ENCODE peak calls at places on chromosomes 3 and 15, in eight cellular contexts. S is neuronal stem cell, O is spleen, T is left ventricle myocardium inferior, R is GM23248, X is psoas muscle, V is breast epithelium, N is mammary epithelial cell. A is an unnamed sample.

GRCh38 chr3:77381426-77381825 is 341.5 kb downstream of the ROBO2 start:
- DNase-seq in V (no peak), O (no peak), T (no peak), S (no peak), X (no peak), R (no peak), N (no peak), A (no peak)

GRCh38 chr3:61841111-61841845 is 279.9 kb downstream of the PTPRG start:
- DNase-seq in N (no peak), V (no peak), T (no peak), X (no peak), S (no peak), O (no peak), R (peak; percentile 20), A (no peak)

GRCh38 chr3:58214484-58215316 is 3.9 kb upstream of the DNASE1L3 start:
- DNase-seq in X (no peak), R (peak; percentile 63), O (peak; percentile 88), S (no peak), V (no peak), T (no peak), N (peak; percentile 100), A (no peak)

GRCh38 chr3:60555704-60556340 is 695.4 kb downstream of the FHIT start:
- DNase-seq in O (no peak), N (peak; percentile 80), R (peak; percentile 64), V (no peak), S (peak; percentile 58), T (no peak), X (no peak), A (no peak)

GRCh38 chr3:98812851-98813374 is 49.8 kb downstream of the ST3GAL6 start:
- DNase-seq in R (peak; percentile 60), S (no peak), V (no peak), O (no peak), N (no peak), X (no peak), T (no peak), A (no peak)

GRCh38 chr15:91308855-91309254 is 208.8 kb downstream of the SV2B start:
- DNase-seq in R (no peak), V (no peak), X (no peak), O (no peak), S (no peak), N (no peak), T (no peak), A (no peak)

GRCh38 chr15:33135355-33135781 is 59.1 kb downstream of the FMN1 start:
- DNase-seq in X (peak; percentile 64), S (no peak), O (no peak), N (no peak), V (no peak), R (peak; percentile 61), T (no peak), A (no peak)

GRCh38 chr3:47896736-47897135 is 93.8 kb downstream of the DHX30 start:
- DNase-seq in X (no peak), O (no peak), V (no peak), R (no peak), T (no peak), N (no peak), S (no peak), A (no peak)

GRCh38 chr3:45002680-45003079 is 23.4 kb upstream of the CLEC3B start:
- DNase-seq in X (no peak), T (no peak), O (no peak), R (no peak), N (no peak), S (no peak), V (no peak), A (no peak)

GRCh38 chr3:53109190-53109589 is 21.0 kb downstream of the RFT1 start:
- DNase-seq in X (no peak), N (peak; percentile 96), S (no peak), T (no peak), V (no peak), R (peak; percentile 89), O (no peak), A (no peak)

GRCh38 chr15:29207027-29207757 is 62.4 kb downstream of the NSMCE3 start:
- DNase-seq in T (no peak), O (no peak), V (no peak), X (no peak), R (no peak), N (no peak), S (no peak), A (no peak)

GRCh38 chr3:46386206-46386605 is 15.5 kb downstream of the CCR5 start:
- DNase-seq in O (no peak), X (no peak), T (no peak), R (peak; percentile 65), V (no peak), S (no peak), N (peak; percentile 99), A (no peak)

GRCh38 chr3:52082951-52083350 is 26.6 kb upstream of the DUSP7 start:
- DNase-seq in V (no peak), N (no peak), R (no peak), T (no peak), S (no peak), O (no peak), X (peak; percentile 7), A (no peak)

GRCh38 chr3:71908001-71908400 is 123.1 kb upstream of the PROK2 start:
- DNase-seq in T (no peak), N (no peak), V (no peak), S (no peak), R (peak; percentile 19), O (no peak), X (peak; percentile 20), A (no peak)

GRCh38 chr15:92451225-92451825 is 57.6 kb downstream of the ST8SIA2 start:
- DNase-seq in N (peak; percentile 86), V (no peak), S (no peak), R (peak; percentile 81), X (no peak), T (no peak), O (no peak), A (no peak)

GRCh38 chr3:3689601-3690375 is 109.4 kb upstream of the LRRN1 start:
- DNase-seq in V (no peak), T (no peak), N (no peak), R (no peak), X (no peak), S (no peak), O (no peak), A (no peak)

GRCh38 chr15:65998486-65998885 is 129.2 kb downstream of the RAB11A start:
- DNase-seq in N (no peak), V (no peak), R (no peak), T (no peak), S (no peak), X (no peak), O (no peak), A (no peak)

GRCh38 chr15:65994832-65995231 is 125.5 kb downstream of the RAB11A start:
- DNase-seq in T (no peak), X (no peak), N (no peak), V (no peak), R (no peak), O (no peak), S (no peak), A (no peak)

GRCh38 chr15:65993762-65994161 is 124.5 kb downstream of the RAB11A start:
- DNase-seq in S (no peak), V (no peak), X (no peak), O (no peak), R (no peak), T (no peak), N (no peak), A (no peak)

GRCh38 chr15:65993226-65993625 is 123.9 kb downstream of the RAB11A start:
- DNase-seq in R (no peak), T (no peak), O (no peak), N (no peak), S (no peak), X (no peak), V (no peak), A (no peak)

DNA sequence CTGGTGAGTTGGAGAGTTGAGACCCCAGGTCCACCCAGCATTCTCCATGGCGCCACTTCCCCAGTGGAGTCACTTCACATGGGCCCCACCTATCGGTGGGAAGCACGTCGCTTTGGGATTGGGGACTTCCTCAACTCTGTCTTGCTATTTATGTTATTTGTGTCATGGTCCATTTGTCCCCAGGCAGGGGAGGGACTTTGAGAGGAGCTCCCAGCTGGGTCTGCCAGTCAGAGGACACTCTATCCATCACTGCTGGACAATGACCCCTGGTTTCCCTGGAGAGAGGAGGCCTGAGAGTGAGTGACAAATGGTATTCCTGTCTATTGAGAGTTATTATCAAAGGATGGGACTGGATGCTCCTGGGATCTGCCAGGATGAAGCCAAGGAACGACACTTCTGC is 127.6 kb downstream of the RAB11A start:
- DNase-seq in V (no peak), X (no peak), N (no peak), T (no peak), R (no peak), S (no peak), O (no peak), A (no peak)
- H3K27me3 ChIP-seq in V (no peaks in the 10 kb centered on the region), X (peaks cover 11% of the 10 kb centered on the region), N (peaks cover 8% of the 10 kb centered on the region), T (peaks cover 96% of the 10 kb centered on the region), R (peaks cover 25% of the 10 kb centered on the region), S (no peaks in the 10 kb centered on the region), O (peaks cover 63% of the 10 kb centered on the region), A (peaks cover 5% of the 10 kb centered on the region)

DNA sequence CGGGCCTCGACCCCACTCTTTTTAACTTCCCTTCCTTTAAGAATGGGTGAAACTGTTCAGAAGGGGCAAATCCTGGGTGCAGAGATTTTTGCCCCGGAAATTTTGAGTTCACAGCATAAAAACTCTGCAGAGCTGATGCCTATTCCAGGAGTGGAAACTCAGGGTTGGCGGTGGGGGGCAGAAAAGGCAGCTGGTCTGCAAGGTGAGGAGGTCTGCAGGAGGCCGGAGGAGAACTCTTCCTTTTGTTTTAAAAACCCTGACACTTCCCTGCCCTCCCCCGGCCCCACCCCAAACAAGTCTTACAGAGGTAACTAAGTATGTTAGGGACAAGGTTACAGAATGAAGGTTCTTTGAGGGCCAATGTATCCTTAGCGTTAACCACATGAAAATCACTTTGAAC is 276.5 kb upstream of the NR2F2 start:
- DNase-seq in X (no peak), R (no peak), O (no peak), S (no peak), N (no peak), T (no peak), V (no peak), A (no peak)
- H3K4me3 ChIP-seq in X (peak overlapping the region; percentile 65), R (no peak overlapping the region), O (no peak overlapping the region), S (no peak overlapping the region), N (no peak overlapping the region), T (peak overlapping the region; percentile 49), V (no peak overlapping the region), A (no peak overlapping the region)

GRCh38 chr15:85356276-85356675 is 24.1 kb upstream of the AKAP13 start:
- DNase-seq in R (no peak), O (no peak), N (no peak), T (no peak), X (no peak), V (no peak), S (no peak), A (no peak)

GRCh38 chr15:85351965-85352364 is 28.4 kb upstream of the AKAP13 start:
- DNase-seq in S (no peak), V (no peak), T (no peak), R (no peak), X (no peak), O (no peak), N (peak; percentile 48), A (no peak)

GRCh38 chr15:85354948-85355347 is 25.5 kb upstream of the AKAP13 start:
- DNase-seq in T (no peak), O (no peak), X (no peak), R (no peak), N (no peak), S (no peak), V (no peak), A (no peak)

GRCh38 chr15:85354432-85354831 is 26.0 kb upstream of the AKAP13 start:
- DNase-seq in O (no peak), N (no peak), T (no peak), V (no peak), R (peak; percentile 45), X (no peak), S (no peak), A (no peak)
- H3K27ac ChIP-seq in O (no peak overlapping the region), N (no peak overlapping the region), T (peak overlapping the region; percentile 88), V (no peak overlapping the region), R (no peak overlapping the region), X (no peak overlapping the region), S (no peak overlapping the region), A (no peak overlapping the region)

GRCh38 chr3:123032057-123032456 is 4.5 kb upstream of the SEMA5B start:
- DNase-seq in X (no peak), V (no peak), O (no peak), R (no peak), N (no peak), S (no peak), T (no peak), A (no peak)
- H3K27me3 ChIP-seq in X (peaks cover 4% of the 10 kb centered on the region), V (peaks cover 3% of the 10 kb centered on the region), O (peaks cover 49% of the 10 kb centered on the region), R (peaks cover 51% of the 10 kb centered on the region), N (peaks cover 3% of the 10 kb centered on the region), S (no peaks in the 10 kb centered on the region), T (peaks cover 5% of the 10 kb centered on the region), A (peaks cover 43% of the 10 kb centered on the region)